ENCODE peak calls at places on chromosomes 13 and 19, in five cellular contexts. C, Q, I, Z and U are unnamed samples.

GRCh38 chr13:85137516-85137915 is 661.7 kb downstream of the SLITRK6 start:
- DNase-seq in C (no peak), Q (no peak), I (peak; percentile 52), Z (no peak), U (peak; percentile 4)

GRCh38 chr19:50437862-50438449 is 5.3 kb downstream of the MYBPC2 start:
- DNase-seq in C (no peak), Z (no peak), I (no peak), Q (no peak), U (no peak)

GRCh38 chr13:110812111-110812868 is 98.8 kb downstream of the ING1 start:
- DNase-seq in Q (no peak), Z (no peak), C (no peak), I (no peak), U (no peak)

GRCh38 chr13:37495046-37495445 is 103.5 kb downstream of the POSTN start:
- DNase-seq in Q (no peak), I (peak; percentile 54), C (no peak), Z (no peak), U (peak; percentile 95)

GRCh38 chr13:59706101-59706976 is 457.4 kb downstream of the DIAPH3 start:
- DNase-seq in C (no peak), Z (no peak), Q (no peak), I (no peak), U (no peak)

GRCh38 chr13:113818700-113819295 is 45.1 kb downstream of the GAS6 start:
- DNase-seq in Q (no peak), I (no peak), C (no peak), Z (no peak), U (no peak)

GRCh38 chr13:63554157-63554556 is 2138.5 kb upstream of the PCDH20 start:
- DNase-seq in Q (no peak), I (no peak), C (no peak), Z (no peak), U (no peak)

GRCh38 chr13:21735621-21736401 is 64.9 kb downstream of the FGF9 start:
- DNase-seq in I (peak; percentile 39), Q (peak; percentile 11), C (no peak), Z (no peak), U (peak; percentile 70)

GRCh38 chr19:45917421-45918091 is 3.0 kb upstream of the NANOS2 start:
- DNase-seq in Q (peak; percentile 96), Z (no peak), C (no peak), I (no peak), U (no peak)

GRCh38 chr13:60167121-60167520 is 3.4 kb upstream of the DIAPH3 start:
- DNase-seq in Z (no peak), I (no peak), Q (no peak), C (no peak), U (no peak)

GRCh38 chr13:113157929-113158747 is at the start of gene PROZ:
- DNase-seq in C (no peak), I (peak; percentile 19), Z (no peak), Q (no peak), U (peak; percentile 81)

GRCh38 chr19:33215438-33216197 is 10.0 kb downstream of the SLC7A10 start:
- DNase-seq in Z (no peak), C (no peak), Q (no peak), I (no peak), U (no peak)

GRCh38 chr19:58519087-58519354 is 589 bp downstream of the ZBTB45 start:
- DNase-seq in Q (peak; percentile 49), Z (no peak), C (peak; percentile 29), I (peak; percentile 82), U (peak; percentile 87)

GRCh38 chr13:28548468-28548867 is 53.5 kb upstream of the FLT1 start:
- DNase-seq in Q (no peak), C (no peak), I (no peak), Z (no peak), U (no peak)

GRCh38 chr13:81874681-81875661 is 1534.0 kb upstream of the SPRY2 start:
- DNase-seq in C (no peak), I (peak; percentile 19), Q (no peak), Z (no peak), U (peak; percentile 76)

GRCh38 chr13:99585609-99586008 is 84.3 kb downstream of the TM9SF2 start:
- DNase-seq in I (no peak), C (no peak), Q (no peak), Z (no peak), U (no peak)

GRCh38 chr19:56167064-56167578 is 8.7 kb upstream of the GALP start:
- DNase-seq in I (no peak), C (no peak), Z (no peak), Q (no peak), U (no peak)

GRCh38 chr19:47470447-47471195 is 1.1 kb downstream of the SLC8A2 start:
- DNase-seq in Z (no peak), Q (no peak), C (no peak), I (no peak), U (peak; percentile 45)

GRCh38 chr13:91719033-91719432 is 320.6 kb downstream of the GPC5 start:
- DNase-seq in I (no peak), C (no peak), Q (no peak), Z (no peak), U (peak; percentile 37)

GRCh38 chr19:11418518-11419506 is at the start of gene RGL3:
- DNase-seq in Q (no peak), C (no peak), Z (no peak), I (peak; percentile 91), U (peak; percentile 92)

GRCh38 chr13:33918199-33918932 is 100.4 kb downstream of the RFC3 start:
- DNase-seq in Z (no peak), Q (no peak), C (peak; percentile 25), I (peak; percentile 22), U (peak; percentile 14)